ENCODE peak calls at places on chromosomes 16 and 17, in nine cellular contexts. C is ovary, M is testis, G is aorta, V is body of pancreas, L is Caco-2, O is heart left ventricle, X is thoracic aorta, T is DND-41. Y is an unnamed sample. For H3K4me1 and H3K9me3, the result is how much of the 10 kb centered on the place peaks cover.

GRCh38 chr17:57767561-57767960 is 22.5 kb upstream of the CCDC182 start:
- DNase-seq in O (no peak), L (no peak), M (no peak), G (no peak), C (no peak), T (no peak), X (no peak), V (no peak), Y (no peak)

GRCh38 chr17:53227101-53227500 is 595.6 kb upstream of the KIF2B start:
- DNase-seq in V (no peak), M (no peak), C (no peak), L (no peak), X (no peak), G (no peak), T (no peak), O (no peak), Y (no peak)

GRCh38 chr17:35191001-35191695 is 3.0 kb downstream of the SLC35G3 start:
- DNase-seq in M (no peak), C (no peak), X (no peak), V (no peak), O (no peak), L (no peak), T (no peak), G (no peak), Y (no peak)

GRCh38 chr17:73304971-73305786 is 6.6 kb downstream of the CDC42EP4 start:
- DNase-seq in L (no peak), X (peak), O (peak), T (no peak), V (peak), C (peak), M (peak), G (peak), Y (peak)

GRCh38 chr16:89660146-89660545 is 2.5 kb downstream of the SPATA33 start:
- DNase-seq in X (no peak), T (no peak), M (no peak), G (no peak), O (no peak), L (no peak), C (no peak), V (no peak), Y (no peak)

GRCh38 chr17:2595200-2595599 is 1.7 kb downstream of the PAFAH1B1 start:
- DNase-seq in G (no peak), L (no peak), O (no peak), X (no peak), V (no peak), C (no peak), T (no peak), M (no peak), Y (no peak)

GRCh38 chr17:70017112-70017511 is 57.9 kb upstream of the KCNJ16 start:
- DNase-seq in X (no peak), C (no peak), T (no peak), O (no peak), G (no peak), L (no peak), M (no peak), V (no peak), Y (no peak)

GRCh38 chr17:249236-249993 is 68.0 kb upstream of the DOC2B start:
- DNase-seq in T (no peak), G (no peak), X (no peak), C (peak), L (peak), V (peak), M (no peak), O (peak), Y (no peak)

GRCh38 chr16:2210386-2211365 is at the start of gene BRICD5:
- DNase-seq in G (no peak), T (no peak), L (no peak), C (no peak), M (peak), O (no peak), V (no peak), X (no peak), Y (no peak)

GRCh38 chr16:12147681-12148479 is 171.3 kb downstream of the SNX29 start:
- DNase-seq in C (no peak), M (no peak), L (no peak), O (no peak), V (no peak), T (peak), G (no peak), X (no peak), Y (no peak)

GRCh38 chr16:27318399-27319256 is 4.9 kb downstream of the IL4R start:
- DNase-seq in C (no peak), M (no peak), V (no peak), L (no peak), G (peak), X (no peak), T (peak), O (peak), Y (peak)

GRCh38 chr16:13300066-13300465 is 398.7 kb downstream of the SHISA9 start:
- DNase-seq in X (no peak), O (no peak), G (no peak), M (no peak), V (no peak), T (no peak), C (no peak), L (no peak), Y (no peak)

GRCh38 chr16:73847090-73847489 is 449.5 kb upstream of the PSMD7 start:
- DNase-seq in C (no peak), V (no peak), G (no peak), O (no peak), M (no peak), X (no peak), L (no peak), T (no peak), Y (no peak)

GRCh38 chr16:85412911-85413520 is 200.1 kb upstream of the GSE1 start:
- DNase-seq in M (peak), X (no peak), V (peak), C (no peak), L (peak), O (peak), G (peak), T (peak), Y (no peak)

GRCh38 chr17:31522284-31522931 is 130.9 kb downstream of the RAB11FIP4 start:
- DNase-seq in G (no peak), C (no peak), M (no peak), O (no peak), T (no peak), X (no peak), V (no peak), L (no peak), Y (no peak)

GRCh38 chr16:4649744-4650442 is 25.3 kb downstream of the MGRN1 start:
- DNase-seq in T (peak), L (no peak), C (no peak), G (no peak), V (no peak), M (no peak), O (no peak), X (no peak), Y (no peak)

GRCh38 chr16:27847030-27847550 is 216.4 kb downstream of the GSG1L start:
- DNase-seq in G (no peak), X (no peak), V (no peak), O (no peak), L (no peak), C (no peak), M (no peak), T (no peak), Y (no peak)

GRCh38 chr17:75854111-75854748 is 905 bp downstream of the WBP2 start:
- DNase-seq in G (no peak), O (no peak), T (no peak), M (peak), C (no peak), X (no peak), V (peak), L (no peak), Y (peak)

GRCh38 chr17:82960419-82961271 is 118.8 kb upstream of the METRNL start:
- DNase-seq in G (no peak), T (no peak), O (no peak), C (peak), M (peak), V (no peak), L (peak), X (no peak), Y (no peak)

GRCh38 chr17:37187262-37187661 is 188.5 kb upstream of the C17orf78 start:
- DNase-seq in X (no peak), M (no peak), C (no peak), T (no peak), V (no peak), O (no peak), L (no peak), G (no peak), Y (no peak)

GRCh38 chr17:31397256-31397939 is 5.9 kb downstream of the RAB11FIP4 start:
- DNase-seq in V (peak), L (no peak), X (no peak), O (no peak), C (no peak), G (no peak), T (no peak), M (peak), Y (no peak)

GRCh38 chr16:57486858-57487834 is 853 bp upstream of the DOK4 start:
- DNase-seq in O (no peak), T (no peak), V (no peak), M (no peak), L (peak), X (no peak), C (no peak), G (no peak), Y (no peak)

GRCh38 chr16:85781685-85782370 is 17.5 kb downstream of the EMC8 start:
- DNase-seq in V (peak), M (peak), T (no peak), L (no peak), C (peak), G (peak), O (no peak), X (no peak), Y (no peak)

GRCh38 chr17:32746280-32746679 is 130.6 kb downstream of the MYO1D start:
- DNase-seq in G (no peak), M (no peak), L (no peak), O (no peak), X (no peak), V (no peak), C (no peak), T (no peak), Y (peak)

DNA sequence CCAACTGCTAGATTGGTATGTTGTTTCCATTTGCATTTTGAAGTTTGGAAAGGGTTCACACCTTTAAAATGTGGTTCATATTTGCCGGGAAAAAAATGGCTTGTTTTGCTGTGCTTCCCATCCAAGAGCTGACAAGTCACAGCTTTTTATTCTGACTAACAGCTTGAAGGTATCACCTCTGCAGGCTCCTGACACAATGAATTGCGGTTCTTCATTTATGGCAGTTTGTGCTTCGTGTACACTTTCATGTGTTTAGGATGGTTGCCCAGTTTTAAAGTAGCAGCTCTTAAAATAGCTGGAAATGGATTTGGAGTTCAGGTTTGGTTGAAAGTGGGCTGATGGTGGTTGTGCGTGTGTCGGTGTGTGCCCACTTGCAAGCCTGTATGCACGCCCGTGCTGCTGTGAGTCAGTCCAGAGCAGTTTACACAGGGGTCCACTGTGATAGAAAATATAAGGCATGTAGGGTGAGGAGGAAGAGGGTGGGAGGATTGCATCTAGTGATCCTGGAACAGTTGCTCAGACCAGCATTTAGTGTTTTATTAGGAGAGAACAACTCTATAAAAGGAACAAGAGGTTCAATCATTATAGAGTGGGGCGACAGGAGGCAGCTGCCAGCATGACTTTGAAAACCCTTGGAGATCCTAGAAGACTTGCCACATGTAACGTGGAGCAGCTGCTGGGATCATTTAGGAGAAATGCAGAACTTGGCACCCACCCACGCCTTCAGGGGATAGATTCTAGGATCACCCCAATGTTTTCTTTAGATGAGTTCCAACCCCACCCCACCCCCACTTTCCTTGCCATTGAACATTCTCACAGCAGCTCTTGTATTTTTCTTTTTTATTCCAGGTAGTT is 108.0 kb upstream of the TBX2 start:
- DNase-seq in G (no peak), L (no peak), X (no peak), O (no peak), C (no peak), M (peak), T (no peak), V (no peak), Y (no peak)
- H3K4me1 ChIP-seq in G (under half), L (under half), X (under half), O (under half), C (under half), M (under half), T (under half), V (under half), Y (under half)

DNA sequence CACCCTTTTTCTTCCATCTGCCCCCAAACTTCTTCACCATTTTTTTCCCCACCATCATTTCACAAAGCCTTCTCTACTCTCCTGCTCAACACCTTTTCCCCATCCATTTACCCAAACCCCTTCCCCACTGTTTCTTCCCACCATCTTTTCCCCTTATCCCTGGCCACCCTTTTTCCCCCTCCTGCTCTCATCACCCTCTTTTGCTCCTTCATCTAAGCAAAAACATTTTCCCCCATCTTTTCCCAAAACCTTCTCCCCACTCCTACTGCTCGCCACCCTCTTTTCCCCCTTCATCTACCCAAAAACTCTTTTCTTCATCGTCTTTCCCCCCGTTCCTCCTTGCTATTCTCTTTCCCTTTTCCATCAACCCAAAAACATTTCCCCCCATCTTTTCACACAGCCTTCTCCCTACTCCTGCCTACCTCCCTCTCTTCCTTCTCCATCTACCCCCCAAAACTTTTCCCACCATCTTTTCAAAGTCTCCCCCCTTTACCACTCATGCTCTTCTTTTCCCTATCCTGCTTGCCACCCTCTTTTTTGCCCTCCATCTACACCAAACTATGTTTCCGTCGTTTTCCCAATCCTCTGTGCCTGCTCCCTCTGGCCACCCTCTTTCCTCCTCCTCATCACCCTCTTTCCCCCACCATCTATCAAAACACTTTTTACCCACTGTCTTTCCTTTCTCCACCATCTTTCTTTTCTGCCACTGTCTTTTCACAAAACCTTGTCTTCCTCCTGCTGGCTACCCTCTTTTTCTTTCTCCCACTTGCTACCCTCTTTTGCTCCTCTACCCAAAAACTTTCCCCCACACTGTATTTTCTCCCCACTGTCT is 205.8 kb upstream of the WSB1 start:
- DNase-seq in L (no peak), O (no peak), V (no peak), M (no peak), X (no peak), G (no peak), T (no peak), C (no peak), Y (no peak)
- H3K9me3 ChIP-seq in L (under half), O (under half), V (under half), M (under half), X (under half), G (under half), T (under half), C (under half), Y (under half)

GRCh38 chr16:3264137-3265036 is 8.0 kb upstream of the MEFV start:
- DNase-seq in G (peak), L (peak), O (peak), T (peak), V (peak), X (peak), C (peak), M (peak), Y (peak)
- H3K4me1 ChIP-seq in G (under half), L (under half), O (under half), T (under half), V (under half), X (under half), C (under half), M (under half), Y (under half)

DNA sequence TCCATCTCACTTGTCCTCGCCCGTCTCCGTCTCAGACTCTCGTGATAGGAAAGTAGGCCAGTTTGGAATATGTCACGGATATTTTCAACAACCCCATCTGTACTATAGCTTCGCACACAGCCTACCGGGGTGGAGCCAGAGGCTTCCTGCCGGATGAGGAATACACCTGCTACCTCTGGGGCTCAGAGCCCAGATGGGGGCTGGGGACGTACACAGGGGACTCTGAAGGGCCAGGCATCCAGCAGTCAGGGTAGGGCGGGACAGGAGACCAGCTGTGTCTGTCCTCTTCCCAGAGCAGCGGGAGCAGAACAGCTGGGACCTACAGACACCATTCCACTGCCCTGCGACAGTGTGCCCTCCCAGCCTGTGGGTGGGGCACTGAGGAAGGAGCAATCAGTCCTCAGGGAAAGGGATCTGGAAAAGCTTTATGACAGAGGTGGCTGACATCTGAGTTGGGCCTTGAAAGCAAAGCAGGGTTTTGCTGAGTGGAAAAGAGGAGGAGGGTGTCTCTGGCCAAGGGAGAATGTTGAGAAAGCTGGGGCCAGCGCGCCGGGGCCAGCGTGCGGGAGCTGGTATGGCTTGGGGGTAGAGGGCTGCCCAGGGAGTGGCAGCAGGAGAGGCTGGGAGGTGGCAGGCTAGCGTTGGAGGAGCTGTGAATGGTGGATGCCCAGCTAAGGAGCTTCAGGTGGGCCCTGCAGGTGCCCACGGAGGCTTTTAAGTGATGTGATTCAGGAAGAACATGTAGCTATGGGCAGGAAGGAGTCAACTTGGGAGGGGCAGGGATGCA is 11.5 kb upstream of the SRCIN1 start:
- DNase-seq in M (no peak), T (no peak), O (no peak), L (no peak), G (no peak), C (no peak), X (no peak), V (no peak), Y (no peak)
- H3K9me3 ChIP-seq in M (under half), T (under half), O (under half), L (under half), G (under half), C (under half), X (under half), V (under half), Y (under half)

Y was measured in trophoblast cell.